ENCODE peak calls at places on chromosomes 4 and X, in eight cellular contexts. K, L, B, R, X, C, D and Z are unnamed samples.

GRCh38 chr4:14924080-14924916 is 78.0 kb upstream of the CPEB2 start:
- DNase-seq in K (no peak), L (no peak), B (no peak), R (no peak), X (no peak), C (no peak), D (no peak), Z (no peak)

GRCh38 chr4:8916251-8916913 is 44.7 kb upstream of the HMX1 start:
- DNase-seq in K (peak), L (no peak), B (no peak), R (no peak), X (no peak), C (no peak), D (peak), Z (no peak)

GRCh38 chr4:170230242-170230641 is 140.5 kb upstream of the AADAT start:
- DNase-seq in K (no peak), L (no peak), B (no peak), R (no peak), X (no peak), C (no peak), D (no peak), Z (no peak)

GRCh38 chrX:109281478-109282275 is 200.2 kb downstream of the GUCY2F start:
- DNase-seq in K (no peak), L (peak), B (no peak), R (no peak), X (no peak), C (no peak), D (no peak), Z (no peak)

GRCh38 chrX:53073115-53073581 is 9.0 kb upstream of the TSPYL2 start:
- DNase-seq in K (no peak), L (peak), B (no peak), R (no peak), X (no peak), C (no peak), D (no peak), Z (no peak)

GRCh38 chr4:102783006-102783405 is 22.2 kb upstream of the MANBA start:
- DNase-seq in K (no peak), L (no peak), B (peak), R (no peak), X (no peak), C (no peak), D (no peak), Z (no peak)

GRCh38 chr4:17561195-17561909 is 15.6 kb upstream of the LAP3 start:
- DNase-seq in K (no peak), L (no peak), B (peak), R (no peak), X (no peak), C (peak), D (no peak), Z (no peak)

GRCh38 chr4:109078724-109079123 is 223.7 kb downstream of the COL25A1 start:
- DNase-seq in K (no peak), L (no peak), B (peak), R (no peak), X (no peak), C (peak), D (no peak), Z (peak)

GRCh38 chr4:27595956-27596355 is 735.3 kb downstream of the STIM2 start:
- DNase-seq in K (no peak), L (no peak), B (no peak), R (no peak), X (no peak), C (no peak), D (no peak), Z (no peak)

GRCh38 chrX:11899091-11899490 is 141.1 kb downstream of the MSL3 start:
- DNase-seq in K (no peak), L (no peak), B (peak), R (no peak), X (no peak), C (no peak), D (no peak), Z (peak)

GRCh38 chr4:149605601-149606378 is 209.9 kb downstream of the IQCM start:
- DNase-seq in K (no peak), L (no peak), B (peak), R (no peak), X (no peak), C (peak), D (no peak), Z (no peak)

GRCh38 chr4:86928400-86929255 is 6.2 kb upstream of the AFF1 start:
- DNase-seq in K (no peak), L (no peak), B (no peak), R (no peak), X (no peak), C (no peak), D (no peak), Z (no peak)

GRCh38 chrX:113422323-113422722 is 581.7 kb upstream of the AMOT start:
- DNase-seq in K (no peak), L (no peak), B (no peak), R (no peak), X (no peak), C (no peak), D (no peak), Z (no peak)

GRCh38 chrX:151478052-151478451 is 81.0 kb downstream of the VMA21 start:
- DNase-seq in K (no peak), L (no peak), B (no peak), R (no peak), X (no peak), C (no peak), D (no peak), Z (no peak)

GRCh38 chrX:107537815-107538214 is 88.4 kb downstream of the FRMPD3 start:
- DNase-seq in K (peak), L (peak), B (peak), R (no peak), X (peak), C (peak), D (no peak), Z (no peak)

DNA sequence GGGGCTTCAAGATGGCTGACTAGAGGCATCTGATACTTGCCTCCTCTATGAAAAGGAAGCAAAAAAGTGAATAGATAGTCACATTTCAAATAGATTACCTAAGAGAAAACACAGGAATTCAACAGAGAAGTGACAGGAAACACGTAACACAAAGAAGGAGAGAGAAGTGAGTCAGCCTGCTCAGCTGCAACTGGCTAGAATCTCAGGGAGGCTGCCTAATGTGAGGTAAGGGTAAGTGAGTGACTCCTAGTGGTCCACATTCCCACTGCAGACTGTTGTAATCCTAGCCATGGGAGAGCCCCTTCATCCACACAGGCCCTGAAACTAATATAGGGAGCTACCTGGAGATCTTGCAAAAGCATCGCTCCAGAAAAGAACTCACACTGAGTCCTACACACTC is 179.2 kb downstream of the SLC7A11 start:
- DNase-seq in K (no peak), L (no peak), B (peak), R (no peak), X (no peak), C (peak), D (no peak), Z (no peak)
- TF ChIP-seq CTCF in K (no peak), L (peak), B (peak), R (no peak), X (no peak), C (peak), D (no peak), Z (peak)

GRCh38 chrX:8404958-8405357 is 59.7 kb upstream of the VCX3B start:
- DNase-seq in K (no peak), L (no peak), B (no peak), R (no peak), X (no peak), C (no peak), D (no peak), Z (no peak)
- TF ChIP-seq CTCF in K (no peak), L (no peak), B (no peak), R (no peak), X (no peak), C (no peak), D (no peak), Z (no peak)

GRCh38 chr4:69601065-69601464 is 38.4 kb downstream of the UGT2A2 start:
- DNase-seq in K (no peak), L (no peak), B (no peak), R (no peak), X (no peak), C (no peak), D (no peak), Z (no peak)
- TF ChIP-seq CTCF in K (no peak), L (peak), B (no peak), R (no peak), X (no peak), C (no peak), D (no peak), Z (no peak)

DNA sequence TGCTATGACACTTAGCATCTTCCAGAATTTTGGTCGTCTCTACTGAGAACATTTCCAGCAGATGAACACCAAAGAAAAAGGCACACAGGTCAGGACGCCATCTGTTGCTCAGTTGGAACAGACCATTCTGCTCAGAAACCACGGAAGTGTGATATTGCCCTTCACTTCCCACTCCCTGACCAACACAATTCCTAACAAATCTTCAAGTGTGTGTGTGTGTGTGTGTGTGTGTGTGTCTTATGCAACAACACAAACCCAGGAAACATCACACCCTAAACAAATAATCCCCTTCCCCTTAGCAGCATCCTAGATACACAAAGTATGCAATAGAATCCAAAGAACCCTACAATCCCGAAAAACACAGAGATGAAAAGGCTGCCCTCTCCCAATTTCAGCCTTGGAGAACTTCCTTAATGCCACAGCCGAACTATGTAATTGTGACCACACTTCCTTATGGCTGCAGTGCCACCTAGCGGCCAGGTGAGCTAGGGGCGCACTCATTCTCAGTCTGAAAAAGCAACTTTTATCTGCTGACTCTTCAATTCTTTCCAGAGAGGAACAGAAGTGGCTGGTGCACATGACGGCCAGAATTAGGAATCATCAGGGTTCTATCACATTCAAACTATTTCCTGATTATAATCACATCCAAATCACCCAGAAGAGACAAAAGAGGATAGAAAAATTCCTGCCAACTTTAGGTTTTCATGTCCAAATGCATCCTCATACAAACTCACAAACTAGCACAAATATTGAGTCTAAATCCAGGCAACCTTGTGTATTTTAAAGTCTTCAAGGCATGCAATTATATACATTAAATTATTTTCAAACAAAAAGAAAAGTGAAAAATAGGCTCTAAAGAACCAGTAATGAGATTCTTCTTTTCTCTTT is 165.0 kb downstream of the DHX15 start:
- DNase-seq in K (peak), L (peak), B (peak), R (peak), X (peak), C (peak), D (peak), Z (peak)
- TF ChIP-seq CTCF in K (peak), L (peak), B (peak), R (peak), X (peak), C (peak), D (peak), Z (peak)

GRCh38 chrX:17747692-17748091 is 10.4 kb downstream of the SCML1 start:
- DNase-seq in K (no peak), L (no peak), B (no peak), R (no peak), X (no peak), C (no peak), D (no peak), Z (no peak)

GRCh38 chrX:17743913-17744312 is 6.6 kb downstream of the SCML1 start:
- DNase-seq in K (no peak), L (no peak), B (no peak), R (no peak), X (no peak), C (no peak), D (no peak), Z (no peak)

GRCh38 chrX:17748684-17749083 is 11.4 kb downstream of the SCML1 start:
- DNase-seq in K (no peak), L (no peak), B (no peak), R (no peak), X (no peak), C (no peak), D (no peak), Z (no peak)

GRCh38 chrX:17741123-17741511 is 3.8 kb downstream of the SCML1 start:
- DNase-seq in K (no peak), L (peak), B (no peak), R (no peak), X (no peak), C (no peak), D (no peak), Z (no peak)

GRCh38 chrX:17744896-17745523 is 7.7 kb downstream of the SCML1 start:
- DNase-seq in K (no peak), L (no peak), B (peak), R (no peak), X (no peak), C (no peak), D (no peak), Z (no peak)
- TF ChIP-seq CTCF in K (no peak), L (peak), B (peak), R (no peak), X (peak), C (peak), D (peak), Z (no peak)

GRCh38 chr4:84965558-84966381 is 720 bp downstream of the WDFY3 start:
- DNase-seq in K (peak), L (peak), B (peak), R (no peak), X (peak), C (no peak), D (peak), Z (no peak)
- TF ChIP-seq CTCF in K (no peak), L (peak), B (no peak), R (no peak), X (peak), C (peak), D (no peak), Z (no peak)

GRCh38 chrX:55717521-55718497 is at the start of gene RRAGB:
- DNase-seq in K (peak), L (peak), B (peak), R (peak), X (peak), C (peak), D (peak), Z (peak)
- TF ChIP-seq CTCF in K (peak), L (peak), B (peak), R (no peak), X (peak), C (peak), D (peak), Z (peak)